ENCODE peak calls at places on chromosomes 12 and 14, in eight cellular contexts. X is left ventricle myocardium inferior; F is GM20000; K is CD4-positive, alpha-beta T cell; Z is fibroblast of villous mesenchyme; N is heart right ventricle; L is GM23338; A is lower leg skin. I is an unnamed sample.

GRCh38 chr12:109879332-109880048 is 851 bp downstream of the GLTP start:
- DNase-seq in X (no peak), F (no peak), K (no peak), Z (peak; percentile 19), N (no peak), L (peak; percentile 42), A (no peak), I (no peak)

GRCh38 chr12:115451151-115451784 is 767.3 kb upstream of the TBX3 start:
- DNase-seq in X (no peak), F (no peak), K (no peak), Z (no peak), N (peak; percentile 21), L (no peak), A (no peak), I (no peak)

GRCh38 chr12:5626146-5626545 is 194.2 kb downstream of the NTF3 start:
- DNase-seq in X (no peak), F (no peak), K (no peak), Z (no peak), N (no peak), L (no peak), A (peak; percentile 42), I (no peak)

GRCh38 chr12:41956353-41956752 is 188.3 kb downstream of the GXYLT1 start:
- DNase-seq in X (no peak), F (no peak), K (no peak), Z (no peak), N (no peak), L (no peak), A (no peak), I (no peak)

GRCh38 chr12:9730011-9730410 is 2.9 kb downstream of the CLECL1 start:
- DNase-seq in X (no peak), F (no peak), K (no peak), Z (no peak), N (no peak), L (no peak), A (no peak), I (no peak)

GRCh38 chr12:108301346-108301745 is 37.8 kb downstream of the CMKLR1 start:
- DNase-seq in X (no peak), F (no peak), K (no peak), Z (no peak), N (no peak), L (no peak), A (no peak), I (no peak)

GRCh38 chr14:104680056-104680805 is 9.2 kb upstream of the INF2 start:
- DNase-seq in X (peak; percentile 23), F (no peak), K (no peak), Z (peak; percentile 81), N (no peak), L (no peak), A (peak; percentile 89), I (no peak)

GRCh38 chr12:98738539-98738938 is 93.4 kb downstream of the APAF1 start:
- DNase-seq in X (no peak), F (no peak), K (no peak), Z (no peak), N (no peak), L (no peak), A (no peak), I (no peak)

GRCh38 chr14:90999299-90999698 is 61.1 kb downstream of the RPS6KA5 start:
- DNase-seq in X (no peak), F (no peak), K (no peak), Z (no peak), N (no peak), L (peak; percentile 35), A (no peak), I (no peak)

GRCh38 chr12:121980211-121980891 is 41.3 kb upstream of the BCL7A start:
- DNase-seq in X (no peak), F (peak; percentile 29), K (no peak), Z (no peak), N (no peak), L (no peak), A (no peak), I (no peak)

GRCh38 chr12:50579757-50580267 is 75.0 kb downstream of the DIP2B start:
- DNase-seq in X (no peak), F (peak; percentile 39), K (no peak), Z (no peak), N (no peak), L (no peak), A (no peak), I (no peak)

GRCh38 chr12:23585782-23586163 is 363.7 kb downstream of the SOX5 start:
- DNase-seq in X (no peak), F (no peak), K (no peak), Z (no peak), N (no peak), L (peak; percentile 98), A (no peak), I (no peak)

GRCh38 chr14:33642080-33642479 is 308.8 kb downstream of the EGLN3 start:
- DNase-seq in X (no peak), F (no peak), K (no peak), Z (no peak), N (no peak), L (peak; percentile 68), A (no peak), I (no peak)

GRCh38 chr14:90693413-90693812 is 122.8 kb downstream of the TTC7B start:
- DNase-seq in X (no peak), F (no peak), K (no peak), Z (no peak), N (no peak), L (no peak), A (no peak), I (no peak)

GRCh38 chr12:122003646-122004611 is 17.8 kb upstream of the BCL7A start:
- DNase-seq in X (no peak), F (peak; percentile 45), K (no peak), Z (no peak), N (no peak), L (no peak), A (no peak), I (no peak)

GRCh38 chr12:52832960-52833905 is 878 bp downstream of the KRT79 start:
- DNase-seq in X (no peak), F (no peak), K (no peak), Z (no peak), N (no peak), L (no peak), A (peak; percentile 72), I (no peak)

GRCh38 chr12:92304335-92305066 is 158.9 kb upstream of the BTG1 start:
- DNase-seq in X (no peak), F (no peak), K (no peak), Z (no peak), N (peak; percentile 31), L (peak; percentile 46), A (no peak), I (no peak)

GRCh38 chr14:101934751-101935150 is 29.6 kb upstream of the DYNC1H1 start:
- DNase-seq in X (no peak), F (no peak), K (no peak), Z (no peak), N (no peak), L (no peak), A (no peak), I (no peak)

GRCh38 chr12:54294914-54295566 is 5.8 kb downstream of the NFE2 start:
- DNase-seq in X (no peak), F (no peak), K (no peak), Z (no peak), N (no peak), L (no peak), A (peak; percentile 58), I (no peak)

GRCh38 chr12:116943419-116944372 is 32.9 kb downstream of the FBXW8 start:
- DNase-seq in X (peak; percentile 31), F (no peak), K (no peak), Z (no peak), N (peak; percentile 35), L (no peak), A (no peak), I (no peak)

GRCh38 chr14:31326111-31326510 is 94.2 kb downstream of the HEATR5A start:
- DNase-seq in X (no peak), F (no peak), K (no peak), Z (peak; percentile 13), N (no peak), L (no peak), A (no peak), I (no peak)

GRCh38 chr12:7150841-7151240 is 20.7 kb downstream of the CLSTN3 start:
- DNase-seq in X (no peak), F (no peak), K (no peak), Z (no peak), N (no peak), L (no peak), A (no peak), I (no peak)

GRCh38 chr12:123431951-123432886 is 4.3 kb downstream of the RILPL2 start:
- DNase-seq in X (no peak), F (no peak), K (peak; percentile 13), Z (no peak), N (no peak), L (no peak), A (no peak), I (no peak)

GRCh38 chr14:55313480-55313879 is 42.3 kb downstream of the FBXO34 start:
- DNase-seq in X (no peak), F (no peak), K (no peak), Z (no peak), N (no peak), L (no peak), A (no peak), I (no peak)

GRCh38 chr14:76673261-76673660 is 88.0 kb upstream of the VASH1 start:
- DNase-seq in X (no peak), F (no peak), K (no peak), Z (no peak), N (no peak), L (no peak), A (no peak), I (peak; percentile 24)

GRCh38 chr14:22220427-22220826 is 368.6 kb downstream of the DAD1 start:
- DNase-seq in X (no peak), F (no peak), K (no peak), Z (no peak), N (no peak), L (no peak), A (no peak), I (no peak)
- TF ChIP-seq CTCF in X (peak; percentile 32), F (no peak), K (no peak), Z (no peak), N (peak; percentile 22), L (no peak), A (no peak), I (no peak)

GRCh38 chr12:26831959-26832816 is 806 bp downstream of the ITPR2 start:
- DNase-seq in X (peak; percentile 63), F (peak; percentile 85), K (peak; percentile 66), Z (peak; percentile 76), N (peak; percentile 67), L (peak; percentile 58), A (peak; percentile 92), I (peak; percentile 73)
- TF ChIP-seq CTCF in X (no peak), F (no peak), K (no peak), Z (no peak), N (peak; percentile 45), L (no peak), A (no peak), I (no peak)

GRCh38 chr14:26403760-26404159 is 194.1 kb downstream of the NOVA1 start:
- DNase-seq in X (no peak), F (no peak), K (no peak), Z (no peak), N (no peak), L (no peak), A (no peak), I (no peak)
- TF ChIP-seq CTCF in X (no peak), F (no peak), K (no peak), Z (no peak), N (no peak), L (no peak), A (no peak), I (no peak)

DNA sequence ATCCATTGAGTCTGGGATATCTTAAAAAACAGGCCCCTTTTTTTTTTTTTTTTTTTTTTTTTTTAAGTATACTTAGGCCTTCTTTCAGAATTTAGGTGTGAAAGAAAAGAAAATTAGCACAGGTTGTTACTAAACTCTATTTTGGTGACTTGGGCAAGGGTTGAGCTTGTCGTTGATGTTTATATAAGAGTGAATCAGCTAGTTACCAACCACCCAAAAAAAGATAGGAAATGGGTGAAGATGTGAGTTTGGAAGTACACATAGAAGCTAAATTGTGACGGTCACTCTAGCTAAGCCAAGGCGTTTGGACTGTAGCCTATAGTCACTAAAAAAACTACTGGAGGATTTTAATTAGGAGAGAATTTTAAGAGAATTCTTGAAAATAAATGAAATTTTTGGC is 1247.2 kb downstream of the AACS start:
- DNase-seq in X (no peak), F (no peak), K (no peak), Z (no peak), N (no peak), L (no peak), A (no peak), I (no peak)
- TF ChIP-seq CTCF in X (no peak), F (no peak), K (no peak), Z (no peak), N (no peak), L (no peak), A (no peak), I (no peak)

I was measured in type B pancreatic cell.